ENCODE peak calls at places on chromosomes 6 and 20, in six cellular contexts. R, L, Q, I, Y and E are unnamed samples.

GRCh38 chr20:22908944-22909343 is 126.2 kb upstream of the SSTR4 start:
- DNase-seq in R (no peak), I (no peak), Q (no peak), L (no peak), Y (no peak), E (no peak)

GRCh38 chr6:118660218-118660569 is 8.8 kb upstream of the CEP85L start:
- DNase-seq in I (peak; percentile 4), Q (no peak), R (peak; percentile 45), Y (peak; percentile 89), L (no peak), E (peak; percentile 89)

GRCh38 chr20:39111359-39112195 is 149.4 kb downstream of the DHX35 start:
- DNase-seq in L (no peak), I (no peak), R (no peak), Q (no peak), Y (no peak), E (no peak)

GRCh38 chr6:120077489-120077888 is 727.9 kb upstream of the MAN1A1 start:
- DNase-seq in I (no peak), Y (no peak), L (no peak), Q (no peak), R (peak; percentile 12), E (peak; percentile 10)

GRCh38 chr6:27617700-27618689 is 145.1 kb upstream of the ZNF184 start:
- DNase-seq in R (peak; percentile 57), I (peak; percentile 19), L (no peak), Q (no peak), Y (no peak), E (peak; percentile 25)

GRCh38 chr6:33126101-33126714 is 50.4 kb downstream of the HLA-DPB1 start:
- DNase-seq in Y (peak; percentile 2), I (peak; percentile 60), R (peak; percentile 40), L (no peak), Q (peak; percentile 87), E (peak; percentile 78)

GRCh38 chr6:21538186-21538798 is 55.3 kb upstream of the SOX4 start:
- DNase-seq in R (peak; percentile 64), Y (no peak), I (no peak), Q (no peak), L (no peak), E (peak; percentile 69)

GRCh38 chr6:44645276-44645675 is 257.8 kb downstream of the CDC5L start:
- DNase-seq in I (no peak), Q (no peak), L (no peak), Y (no peak), R (no peak), E (no peak)

GRCh38 chr20:45621593-45621992 is 7.9 kb upstream of the WFDC10A start:
- DNase-seq in Y (no peak), I (no peak), L (no peak), R (no peak), Q (no peak), E (no peak)

GRCh38 chr6:120384671-120385070 is 949.6 kb downstream of the TBC1D32 start:
- DNase-seq in Y (no peak), Q (no peak), R (no peak), L (no peak), I (no peak), E (no peak)

GRCh38 chr20:24388828-24389325 is 80.6 kb upstream of the SYNDIG1 start:
- DNase-seq in Q (no peak), L (no peak), Y (no peak), I (no peak), R (no peak), E (peak; percentile 15)

GRCh38 chr6:34657307-34657978 is 39.1 kb downstream of the ILRUN start:
- DNase-seq in Y (peak; percentile 68), I (peak; percentile 89), L (no peak), Q (no peak), R (peak; percentile 85), E (peak; percentile 27)

GRCh38 chr6:54491431-54491830 is 183.2 kb downstream of the TINAG start:
- DNase-seq in R (no peak), I (no peak), L (no peak), Y (no peak), Q (no peak), E (no peak)

GRCh38 chr6:75458895-75459294 is 34.7 kb downstream of the FILIP1 start:
- DNase-seq in Q (no peak), Y (no peak), I (no peak), L (no peak), R (no peak), E (no peak)

GRCh38 chr6:69868252-69868804 is 2.0 kb downstream of the COL19A1 start:
- DNase-seq in I (no peak), Y (no peak), R (no peak), L (no peak), Q (no peak), E (no peak)

GRCh38 chr6:29656798-29657197 is at the start of gene MOG:
- DNase-seq in L (no peak), I (no peak), Q (no peak), R (no peak), Y (no peak), E (no peak)